ENCODE peak calls at places on chromosomes 2 and 18, in five cellular contexts. S is dermis microvascular lymphatic vessel endothelial cell; X is NCI-H1092; H is stimulated activated CD8-positive, alpha-beta memory T cell treated with anti-CD3 and anti-CD28 coated beads, Interleukin-4, amount 100 ng/mL, for 1 hour; Y is LNCaP clone FGC. G is an unnamed sample.

GRCh38 chr2:16625201-16625729 is 40.4 kb downstream of the CYRIA start:
- DNase-seq in S (peak; percentile 46), X (no peak), H (no peak), Y (no peak), G (no peak)

GRCh38 chr2:147610491-147611050 is 234.3 kb upstream of the ACVR2A start:
- DNase-seq in S (no peak), X (no peak), H (no peak), Y (no peak), G (no peak)

GRCh38 chr2:218805627-218806026 is 23.7 kb downstream of the CYP27A1 start:
- DNase-seq in S (peak; percentile 16), X (no peak), H (no peak), Y (no peak), G (no peak)

GRCh38 chr2:26724784-26725515 is 32.4 kb downstream of the KCNK3 start:
- DNase-seq in S (no peak), X (no peak), H (no peak), Y (no peak), G (no peak)

GRCh38 chr2:60939622-60940021 is 58.2 kb downstream of the REL start:
- DNase-seq in S (no peak), X (no peak), H (no peak), Y (no peak), G (no peak)

GRCh38 chr2:133424876-133425275 is 143.4 kb downstream of the NCKAP5 start:
- DNase-seq in S (no peak), X (no peak), H (no peak), Y (no peak), G (no peak)

GRCh38 chr2:28610583-28611201 is 114.8 kb downstream of the PLB1 start:
- DNase-seq in S (peak; percentile 94), X (no peak), H (no peak), Y (peak; percentile 37), G (no peak)

GRCh38 chr18:79871481-79872091 is 73.8 kb downstream of the KCNG2 start:
- DNase-seq in S (no peak), X (no peak), H (no peak), Y (no peak), G (no peak)

GRCh38 chr2:20182241-20182931 is 42.5 kb downstream of the SDC1 start:
- DNase-seq in S (no peak), X (no peak), H (no peak), Y (no peak), G (no peak)

GRCh38 chr18:54812885-54813284 is 15.4 kb upstream of the RAB27B start:
- DNase-seq in S (no peak), X (no peak), H (no peak), Y (no peak), G (no peak)

GRCh38 chr2:25276569-25277465 is 64.9 kb downstream of the DNMT3A start:
- DNase-seq in S (peak; percentile 64), X (no peak), H (no peak), Y (no peak), G (no peak)

GRCh38 chr2:148730085-148730484 is 85.5 kb downstream of the EPC2 start:
- DNase-seq in S (peak; percentile 2), X (no peak), H (no peak), Y (no peak), G (no peak)

GRCh38 chr2:217980036-217980435 is 22.8 kb downstream of the TNS1 start:
- DNase-seq in S (peak; percentile 19), X (no peak), H (no peak), Y (no peak), G (no peak)

GRCh38 chr2:175929850-175930249 is 72.2 kb downstream of the LNPK start:
- DNase-seq in S (peak; percentile 57), X (no peak), H (no peak), Y (peak; percentile 18), G (no peak)

GRCh38 chr2:96665083-96665569 is 22.6 kb downstream of the FER1L5 start:
- DNase-seq in S (peak; percentile 42), X (no peak), H (no peak), Y (no peak), G (no peak)

GRCh38 chr2:14702258-14702657 is 69.7 kb downstream of the LRATD1 start:
- DNase-seq in S (no peak), X (no peak), H (no peak), Y (no peak), G (no peak)

GRCh38 chr18:10059610-10060468 is 146.0 kb downstream of the VAPA start:
- DNase-seq in S (no peak), X (no peak), H (no peak), Y (no peak), G (no peak)

GRCh38 chr2:53289309-53290006 is 478.1 kb upstream of the CHAC2 start:
- DNase-seq in S (no peak), X (no peak), H (no peak), Y (no peak), G (no peak)

GRCh38 chr18:79326413-79327198 is 69.1 kb upstream of the NFATC1 start:
- DNase-seq in S (no peak), X (no peak), H (no peak), Y (no peak), G (no peak)

GRCh38 chr18:4068552-4069158 is 386.5 kb downstream of the DLGAP1 start:
- DNase-seq in S (peak; percentile 50), X (peak; percentile 12), H (no peak), Y (peak; percentile 1), G (peak; percentile 72)

GRCh38 chr2:217989221-217989948 is 13.4 kb downstream of the TNS1 start:
- DNase-seq in S (no peak), X (no peak), H (no peak), Y (no peak), G (no peak)

GRCh38 chr2:234025475-234025874 is 25.0 kb upstream of the SPP2 start:
- DNase-seq in S (no peak), X (no peak), H (no peak), Y (no peak), G (no peak)

GRCh38 chr2:134782792-134783191 is 55.6 kb upstream of the ACMSD start:
- DNase-seq in S (peak; percentile 35), X (no peak), H (no peak), Y (peak; percentile 50), G (no peak)

GRCh38 chr2:38905251-38905650 is 15.6 kb downstream of the ARHGEF33 start:
- DNase-seq in S (no peak), X (no peak), H (no peak), Y (no peak), G (no peak)

GRCh38 chr2:105652014-105652796 is 92.5 kb upstream of the NCK2 start:
- DNase-seq in S (no peak), X (no peak), H (no peak), Y (no peak), G (no peak)

GRCh38 chr2:210546424-210547223 is 9.8 kb upstream of the CPS1 start:
- DNase-seq in S (no peak), X (no peak), H (no peak), Y (no peak), G (no peak)

GRCh38 chr2:215413484-215413777 is 22.4 kb downstream of the FN1 start:
- DNase-seq in S (no peak), X (no peak), H (no peak), Y (no peak), G (no peak)

GRCh38 chr2:71548589-71549485 is 95.5 kb downstream of the DYSF start:
- DNase-seq in S (peak; percentile 66), X (no peak), H (peak; percentile 38), Y (peak; percentile 6), G (peak; percentile 69)

GRCh38 chr2:184685999-184686841 is 87.9 kb downstream of the ZNF804A start:
- DNase-seq in S (no peak), X (no peak), H (no peak), Y (no peak), G (peak; percentile 13)

GRCh38 chr2:37459095-37459981 is 114.9 kb downstream of the QPCT start:
- DNase-seq in S (peak; percentile 63), X (no peak), H (no peak), Y (no peak), G (no peak)

G was measured in NCI-H82.